ENCODE peak calls at places on chromosomes 12 and 14, in ten cellular contexts. One of them, this sample, is unnamed.

GRCh38 chr14:24327303-24327702 is 7.6 kb downstream of the ADCY4 start:
- DNase-seq in stomach: no peak
- DNase-seq in progenitor cell of endocrine pancreas: no peak
- DNase-seq in Caco-2: no peak
- DNase-seq in heart left ventricle: no peak
- DNase-seq in fibroblast of mammary gland: no peak
- DNase-seq in upper lobe of left lung: no peak
- DNase-seq in right atrium auricular region: no peak
- DNase-seq in psoas muscle: no peak
- DNase-seq in cardiac muscle cell: no peak
- DNase-seq in this sample: no peak

GRCh38 chr14:89841855-89842254 is 112.7 kb downstream of the EFCAB11 start:
- DNase-seq in progenitor cell of endocrine pancreas: no peak
- DNase-seq in Caco-2: no peak
- DNase-seq in cardiac muscle cell: no peak
- DNase-seq in right atrium auricular region: no peak
- DNase-seq in stomach: no peak
- DNase-seq in heart left ventricle: no peak
- DNase-seq in upper lobe of left lung: no peak
- DNase-seq in psoas muscle: no peak
- DNase-seq in fibroblast of mammary gland: no peak
- DNase-seq in this sample: no peak

GRCh38 chr12:24820872-24821271 is 128.0 kb downstream of the BCAT1 start:
- DNase-seq in progenitor cell of endocrine pancreas: no peak
- DNase-seq in heart left ventricle: no peak
- DNase-seq in fibroblast of mammary gland: peak
- DNase-seq in upper lobe of left lung: no peak
- DNase-seq in stomach: no peak
- DNase-seq in psoas muscle: no peak
- DNase-seq in right atrium auricular region: no peak
- DNase-seq in Caco-2: no peak
- DNase-seq in cardiac muscle cell: peak
- DNase-seq in this sample: no peak

GRCh38 chr12:111215891-111216290 is 153.0 kb downstream of the PHETA1 start:
- DNase-seq in fibroblast of mammary gland: no peak
- DNase-seq in heart left ventricle: no peak
- DNase-seq in upper lobe of left lung: no peak
- DNase-seq in psoas muscle: no peak
- DNase-seq in progenitor cell of endocrine pancreas: no peak
- DNase-seq in Caco-2: no peak
- DNase-seq in right atrium auricular region: no peak
- DNase-seq in cardiac muscle cell: no peak
- DNase-seq in stomach: no peak
- DNase-seq in this sample: no peak

GRCh38 chr12:123487428-123487827 is 29.5 kb downstream of the SNRNP35 start:
- DNase-seq in psoas muscle: no peak
- DNase-seq in stomach: no peak
- DNase-seq in fibroblast of mammary gland: no peak
- DNase-seq in progenitor cell of endocrine pancreas: no peak
- DNase-seq in heart left ventricle: no peak
- DNase-seq in right atrium auricular region: no peak
- DNase-seq in cardiac muscle cell: no peak
- DNase-seq in upper lobe of left lung: no peak
- DNase-seq in Caco-2: no peak
- DNase-seq in this sample: no peak

GRCh38 chr14:50544911-50545310 is 12.5 kb upstream of the MAP4K5 start:
- DNase-seq in fibroblast of mammary gland: no peak
- DNase-seq in Caco-2: no peak
- DNase-seq in progenitor cell of endocrine pancreas: no peak
- DNase-seq in cardiac muscle cell: no peak
- DNase-seq in right atrium auricular region: no peak
- DNase-seq in upper lobe of left lung: peak
- DNase-seq in heart left ventricle: no peak
- DNase-seq in psoas muscle: peak
- DNase-seq in stomach: peak
- DNase-seq in this sample: no peak

GRCh38 chr12:82593901-82594396 is 92.8 kb upstream of the TMTC2 start:
- DNase-seq in psoas muscle: no peak
- DNase-seq in stomach: no peak
- DNase-seq in fibroblast of mammary gland: no peak
- DNase-seq in cardiac muscle cell: no peak
- DNase-seq in right atrium auricular region: no peak
- DNase-seq in progenitor cell of endocrine pancreas: no peak
- DNase-seq in upper lobe of left lung: no peak
- DNase-seq in heart left ventricle: no peak
- DNase-seq in Caco-2: no peak
- DNase-seq in this sample: no peak

GRCh38 chr12:52171950-52172512 is 19.8 kb downstream of the KRT80 start:
- DNase-seq in psoas muscle: peak
- DNase-seq in upper lobe of left lung: peak
- DNase-seq in Caco-2: peak
- DNase-seq in stomach: peak
- DNase-seq in right atrium auricular region: no peak
- DNase-seq in progenitor cell of endocrine pancreas: peak
- DNase-seq in cardiac muscle cell: no peak
- DNase-seq in fibroblast of mammary gland: peak
- DNase-seq in heart left ventricle: no peak
- DNase-seq in this sample: peak

GRCh38 chr14:52146504-52146903 is 77.6 kb upstream of the NID2 start:
- DNase-seq in stomach: no peak
- DNase-seq in cardiac muscle cell: no peak
- DNase-seq in heart left ventricle: no peak
- DNase-seq in psoas muscle: no peak
- DNase-seq in right atrium auricular region: no peak
- DNase-seq in Caco-2: no peak
- DNase-seq in progenitor cell of endocrine pancreas: no peak
- DNase-seq in upper lobe of left lung: no peak
- DNase-seq in fibroblast of mammary gland: peak
- DNase-seq in this sample: no peak

GRCh38 chr12:28340261-28340660 is 150.0 kb downstream of the CCDC91 start:
- DNase-seq in psoas muscle: no peak
- DNase-seq in progenitor cell of endocrine pancreas: no peak
- DNase-seq in cardiac muscle cell: peak
- DNase-seq in Caco-2: no peak
- DNase-seq in fibroblast of mammary gland: peak
- DNase-seq in right atrium auricular region: no peak
- DNase-seq in heart left ventricle: no peak
- DNase-seq in upper lobe of left lung: no peak
- DNase-seq in stomach: no peak
- DNase-seq in this sample: no peak

GRCh38 chr14:104588066-104588857 is 8.7 kb downstream of the C14orf180 start:
- DNase-seq in fibroblast of mammary gland: no peak
- DNase-seq in upper lobe of left lung: no peak
- DNase-seq in cardiac muscle cell: no peak
- DNase-seq in right atrium auricular region: no peak
- DNase-seq in psoas muscle: no peak
- DNase-seq in Caco-2: no peak
- DNase-seq in progenitor cell of endocrine pancreas: no peak
- DNase-seq in heart left ventricle: no peak
- DNase-seq in stomach: peak
- DNase-seq in this sample: no peak
- TF ChIP-seq CTCF in fibroblast of mammary gland: no peak
- TF ChIP-seq CTCF in upper lobe of left lung: no peak
- TF ChIP-seq CTCF in cardiac muscle cell: no peak
- TF ChIP-seq CTCF in right atrium auricular region: no peak
- TF ChIP-seq CTCF in psoas muscle: no peak
- TF ChIP-seq CTCF in Caco-2: no peak
- TF ChIP-seq CTCF in progenitor cell of endocrine pancreas: no peak
- TF ChIP-seq CTCF in heart left ventricle: no peak
- TF ChIP-seq CTCF in stomach: no peak
- TF ChIP-seq CTCF in this sample: no peak

GRCh38 chr14:87014854-87015253 is 978.1 kb downstream of the GALC start:
- DNase-seq in upper lobe of left lung: no peak
- DNase-seq in progenitor cell of endocrine pancreas: no peak
- DNase-seq in fibroblast of mammary gland: no peak
- DNase-seq in cardiac muscle cell: no peak
- DNase-seq in stomach: no peak
- DNase-seq in heart left ventricle: no peak
- DNase-seq in Caco-2: no peak
- DNase-seq in psoas muscle: no peak
- DNase-seq in right atrium auricular region: no peak
- DNase-seq in this sample: no peak
- TF ChIP-seq CTCF in upper lobe of left lung: no peak
- TF ChIP-seq CTCF in progenitor cell of endocrine pancreas: peak
- TF ChIP-seq CTCF in fibroblast of mammary gland: no peak
- TF ChIP-seq CTCF in cardiac muscle cell: no peak
- TF ChIP-seq CTCF in stomach: no peak
- TF ChIP-seq CTCF in heart left ventricle: no peak
- TF ChIP-seq CTCF in Caco-2: peak
- TF ChIP-seq CTCF in psoas muscle: no peak
- TF ChIP-seq CTCF in right atrium auricular region: no peak
- TF ChIP-seq CTCF in this sample: peak

DNA sequence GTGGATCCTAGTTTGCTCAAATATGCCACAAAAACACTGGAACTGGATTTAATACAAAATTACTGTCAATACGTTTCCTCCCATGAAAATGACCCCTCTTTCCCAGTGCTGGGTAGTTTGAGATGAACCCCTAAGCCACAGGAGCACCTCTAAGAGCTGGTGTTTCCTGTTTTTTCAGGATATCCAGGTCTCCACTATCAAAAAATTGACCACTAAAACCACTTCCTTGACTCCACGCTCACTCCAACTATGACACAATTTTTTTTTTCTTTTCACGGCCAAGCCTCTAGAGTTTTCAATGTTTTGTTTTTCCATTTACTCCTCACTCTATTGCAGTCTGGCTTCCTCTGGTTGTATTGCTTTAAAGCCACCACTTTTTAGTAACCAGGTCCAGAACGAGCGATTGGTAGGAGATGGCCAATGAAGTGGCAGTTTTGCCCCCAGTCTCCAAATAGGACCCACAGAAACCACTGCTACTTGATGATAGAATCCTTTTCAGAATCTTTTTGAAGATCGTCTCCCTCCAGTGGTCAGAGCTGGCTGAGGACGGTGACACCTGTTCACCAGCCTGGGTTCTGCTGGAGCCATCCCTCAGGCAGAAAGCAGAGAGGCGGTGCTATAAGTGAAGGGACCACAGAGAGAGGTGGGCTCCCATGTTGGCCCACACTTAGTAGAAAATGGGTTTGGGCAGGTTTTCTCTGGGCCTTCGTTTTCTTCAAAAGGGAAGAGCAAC is 454.4 kb downstream of the VRK1 start:
- DNase-seq in progenitor cell of endocrine pancreas: no peak
- DNase-seq in heart left ventricle: no peak
- DNase-seq in right atrium auricular region: no peak
- DNase-seq in fibroblast of mammary gland: no peak
- DNase-seq in cardiac muscle cell: no peak
- DNase-seq in Caco-2: no peak
- DNase-seq in psoas muscle: no peak
- DNase-seq in upper lobe of left lung: no peak
- DNase-seq in stomach: no peak
- DNase-seq in this sample: peak
- TF ChIP-seq CTCF in progenitor cell of endocrine pancreas: no peak
- TF ChIP-seq CTCF in heart left ventricle: no peak
- TF ChIP-seq CTCF in right atrium auricular region: no peak
- TF ChIP-seq CTCF in fibroblast of mammary gland: no peak
- TF ChIP-seq CTCF in cardiac muscle cell: no peak
- TF ChIP-seq CTCF in Caco-2: no peak
- TF ChIP-seq CTCF in psoas muscle: no peak
- TF ChIP-seq CTCF in upper lobe of left lung: no peak
- TF ChIP-seq CTCF in stomach: no peak
- TF ChIP-seq CTCF in this sample: no peak

GRCh38 chr14:77421241-77421640 is 2.1 kb downstream of the NOXRED1 start:
- DNase-seq in Caco-2: no peak
- DNase-seq in upper lobe of left lung: no peak
- DNase-seq in stomach: no peak
- DNase-seq in fibroblast of mammary gland: no peak
- DNase-seq in cardiac muscle cell: no peak
- DNase-seq in heart left ventricle: no peak
- DNase-seq in progenitor cell of endocrine pancreas: no peak
- DNase-seq in right atrium auricular region: no peak
- DNase-seq in psoas muscle: no peak
- DNase-seq in this sample: no peak

GRCh38 chr14:77423423-77423822 is at the start of gene NOXRED1:
- DNase-seq in progenitor cell of endocrine pancreas: no peak
- DNase-seq in right atrium auricular region: no peak
- DNase-seq in psoas muscle: no peak
- DNase-seq in fibroblast of mammary gland: no peak
- DNase-seq in cardiac muscle cell: no peak
- DNase-seq in Caco-2: no peak
- DNase-seq in stomach: no peak
- DNase-seq in heart left ventricle: no peak
- DNase-seq in upper lobe of left lung: no peak
- DNase-seq in this sample: no peak

GRCh38 chr14:77426396-77426795 is 3.1 kb upstream of the NOXRED1 start:
- DNase-seq in right atrium auricular region: no peak
- DNase-seq in cardiac muscle cell: no peak
- DNase-seq in Caco-2: no peak
- DNase-seq in stomach: no peak
- DNase-seq in progenitor cell of endocrine pancreas: no peak
- DNase-seq in psoas muscle: no peak
- DNase-seq in heart left ventricle: no peak
- DNase-seq in upper lobe of left lung: no peak
- DNase-seq in fibroblast of mammary gland: no peak
- DNase-seq in this sample: no peak

DNA sequence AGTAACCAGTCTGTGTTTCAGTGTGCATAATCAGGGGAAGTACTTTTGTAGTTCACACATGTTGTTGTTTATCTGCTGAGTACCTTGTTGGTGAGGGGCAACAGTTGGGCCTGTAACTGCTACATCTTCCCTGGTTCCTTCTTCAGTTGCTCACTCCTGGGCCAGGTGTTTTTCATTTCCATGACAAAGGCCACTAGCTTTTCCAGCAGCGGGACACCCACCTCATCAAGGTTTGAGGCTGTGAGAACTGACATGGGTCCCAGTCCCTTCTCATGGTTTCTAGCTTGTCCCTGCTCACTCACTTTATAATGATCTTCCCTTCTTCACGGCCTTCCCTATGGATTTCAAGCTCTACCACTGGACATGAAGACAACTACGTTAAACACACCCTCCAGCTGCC is 1.5 kb upstream of the NOXRED1 start:
- DNase-seq in stomach: no peak
- DNase-seq in upper lobe of left lung: no peak
- DNase-seq in Caco-2: no peak
- DNase-seq in cardiac muscle cell: no peak
- DNase-seq in heart left ventricle: no peak
- DNase-seq in fibroblast of mammary gland: no peak
- DNase-seq in right atrium auricular region: no peak
- DNase-seq in psoas muscle: no peak
- DNase-seq in progenitor cell of endocrine pancreas: no peak
- DNase-seq in this sample: no peak
- TF ChIP-seq CTCF in stomach: no peak
- TF ChIP-seq CTCF in upper lobe of left lung: no peak
- TF ChIP-seq CTCF in Caco-2: no peak
- TF ChIP-seq CTCF in cardiac muscle cell: no peak
- TF ChIP-seq CTCF in heart left ventricle: no peak
- TF ChIP-seq CTCF in fibroblast of mammary gland: no peak
- TF ChIP-seq CTCF in right atrium auricular region: no peak
- TF ChIP-seq CTCF in psoas muscle: no peak
- TF ChIP-seq CTCF in progenitor cell of endocrine pancreas: no peak
- TF ChIP-seq CTCF in this sample: no peak

This sample was measured in endothelial cell.